ENCODE peak calls at places on chromosome 7, in nine cellular contexts. One of them, this sample, is unnamed.
A peak's percentile ranks its signal among the peaks of the same experiment; 100 is the strongest.

GRCh38 chr7:25250386-25250785 is 22.1 kb upstream of the NPVF start:
- DNase-seq in A673: no peak
- DNase-seq in GM12878: no peak
- DNase-seq in psoas muscle: no peak
- DNase-seq in A549: no peak
- DNase-seq in PC-3: no peak
- DNase-seq in aorta: no peak
- DNase-seq in PC-9: no peak
- DNase-seq in colonic mucosa: no peak
- DNase-seq in this sample: no peak

GRCh38 chr7:11252705-11253272 is 279.1 kb downstream of the PHF14 start:
- DNase-seq in PC-3: peak; percentile 37
- DNase-seq in psoas muscle: no peak
- DNase-seq in aorta: no peak
- DNase-seq in A549: no peak
- DNase-seq in colonic mucosa: no peak
- DNase-seq in GM12878: no peak
- DNase-seq in PC-9: no peak
- DNase-seq in A673: no peak
- DNase-seq in this sample: no peak

GRCh38 chr7:87128883-87129282 is 23.4 kb upstream of the DMTF1 start:
- DNase-seq in PC-9: no peak
- DNase-seq in colonic mucosa: no peak
- DNase-seq in aorta: no peak
- DNase-seq in PC-3: no peak
- DNase-seq in GM12878: no peak
- DNase-seq in psoas muscle: no peak
- DNase-seq in A549: no peak
- DNase-seq in A673: peak; percentile 27
- DNase-seq in this sample: peak; percentile 13

GRCh38 chr7:37912756-37913155 is 3.9 kb downstream of the SFRP4 start:
- DNase-seq in PC-9: no peak
- DNase-seq in A549: no peak
- DNase-seq in colonic mucosa: no peak
- DNase-seq in PC-3: no peak
- DNase-seq in aorta: no peak
- DNase-seq in A673: no peak
- DNase-seq in psoas muscle: no peak
- DNase-seq in GM12878: no peak
- DNase-seq in this sample: no peak

GRCh38 chr7:17611611-17612010 is 313.2 kb downstream of the AHR start:
- DNase-seq in PC-3: no peak
- DNase-seq in A673: no peak
- DNase-seq in GM12878: no peak
- DNase-seq in colonic mucosa: no peak
- DNase-seq in psoas muscle: no peak
- DNase-seq in aorta: no peak
- DNase-seq in A549: no peak
- DNase-seq in PC-9: no peak
- DNase-seq in this sample: no peak

GRCh38 chr7:26705567-26705966 is 158.8 kb downstream of the SKAP2 start:
- DNase-seq in aorta: no peak
- DNase-seq in colonic mucosa: peak; percentile 36
- DNase-seq in PC-9: peak; percentile 27
- DNase-seq in A673: peak; percentile 10
- DNase-seq in A549: peak; percentile 54
- DNase-seq in PC-3: peak; percentile 94
- DNase-seq in GM12878: no peak
- DNase-seq in psoas muscle: no peak
- DNase-seq in this sample: no peak

GRCh38 chr7:27723086-27723485 is 16.9 kb upstream of the TAX1BP1 start:
- DNase-seq in aorta: no peak
- DNase-seq in PC-3: peak; percentile 40
- DNase-seq in GM12878: no peak
- DNase-seq in A549: no peak
- DNase-seq in PC-9: no peak
- DNase-seq in colonic mucosa: no peak
- DNase-seq in A673: peak; percentile 14
- DNase-seq in psoas muscle: no peak
- DNase-seq in this sample: no peak

GRCh38 chr7:155598810-155599210 is 45.7 kb upstream of the RBM33 start:
- DNase-seq in A673: peak; percentile 84
- DNase-seq in A549: peak; percentile 75
- DNase-seq in GM12878: peak; percentile 21
- DNase-seq in PC-9: peak; percentile 70
- DNase-seq in colonic mucosa: peak; percentile 91
- DNase-seq in aorta: peak; percentile 78
- DNase-seq in PC-3: peak; percentile 87
- DNase-seq in psoas muscle: peak; percentile 89
- DNase-seq in this sample: peak; percentile 79

GRCh38 chr7:94061316-94061715 is 57.2 kb upstream of the BET1 start:
- DNase-seq in PC-3: no peak
- DNase-seq in psoas muscle: no peak
- DNase-seq in aorta: no peak
- DNase-seq in PC-9: no peak
- DNase-seq in GM12878: no peak
- DNase-seq in A673: no peak
- DNase-seq in colonic mucosa: no peak
- DNase-seq in A549: no peak
- DNase-seq in this sample: no peak

GRCh38 chr7:17212188-17212587 is 86.3 kb upstream of the AHR start:
- DNase-seq in PC-9: no peak
- DNase-seq in A673: no peak
- DNase-seq in GM12878: no peak
- DNase-seq in colonic mucosa: no peak
- DNase-seq in psoas muscle: no peak
- DNase-seq in A549: no peak
- DNase-seq in PC-3: no peak
- DNase-seq in aorta: no peak
- DNase-seq in this sample: no peak

GRCh38 chr7:151629873-151630272 is 110.2 kb upstream of the RHEB start:
- DNase-seq in aorta: no peak
- DNase-seq in A549: no peak
- DNase-seq in A673: no peak
- DNase-seq in psoas muscle: no peak
- DNase-seq in GM12878: no peak
- DNase-seq in PC-9: no peak
- DNase-seq in colonic mucosa: no peak
- DNase-seq in PC-3: no peak
- DNase-seq in this sample: no peak

GRCh38 chr7:71753236-71753635 is 621.3 kb downstream of the GALNT17 start:
- DNase-seq in PC-9: no peak
- DNase-seq in GM12878: no peak
- DNase-seq in aorta: no peak
- DNase-seq in A673: no peak
- DNase-seq in psoas muscle: no peak
- DNase-seq in A549: no peak
- DNase-seq in PC-3: no peak
- DNase-seq in colonic mucosa: no peak
- DNase-seq in this sample: no peak

GRCh38 chr7:24877790-24878311 is 102.1 kb downstream of the OSBPL3 start:
- DNase-seq in psoas muscle: no peak
- DNase-seq in GM12878: peak; percentile 62
- DNase-seq in colonic mucosa: no peak
- DNase-seq in PC-3: no peak
- DNase-seq in aorta: no peak
- DNase-seq in PC-9: no peak
- DNase-seq in A673: peak; percentile 84
- DNase-seq in A549: no peak
- DNase-seq in this sample: no peak

GRCh38 chr7:151057989-151058765 is 480 bp upstream of the CDK5 start:
- DNase-seq in A549: peak; percentile 99
- DNase-seq in PC-3: peak; percentile 98
- DNase-seq in A673: peak; percentile 100
- DNase-seq in PC-9: peak; percentile 99
- DNase-seq in colonic mucosa: peak; percentile 99
- DNase-seq in aorta: peak; percentile 100
- DNase-seq in GM12878: peak; percentile 95
- DNase-seq in psoas muscle: peak; percentile 99
- DNase-seq in this sample: peak; percentile 99

GRCh38 chr7:96675548-96675947 is 34.1 kb downstream of the SEM1 start:
- DNase-seq in psoas muscle: no peak
- DNase-seq in A673: peak; percentile 31
- DNase-seq in GM12878: no peak
- DNase-seq in colonic mucosa: no peak
- DNase-seq in aorta: no peak
- DNase-seq in PC-3: peak; percentile 8
- DNase-seq in A549: no peak
- DNase-seq in PC-9: no peak
- DNase-seq in this sample: peak; percentile 45

GRCh38 chr7:144454256-144455039 is 51.0 kb upstream of the NOBOX start:
- DNase-seq in colonic mucosa: no peak
- DNase-seq in PC-9: no peak
- DNase-seq in A673: peak; percentile 25
- DNase-seq in GM12878: no peak
- DNase-seq in A549: peak; percentile 5
- DNase-seq in PC-3: no peak
- DNase-seq in psoas muscle: no peak
- DNase-seq in aorta: no peak
- DNase-seq in this sample: no peak

GRCh38 chr7:37000514-37000913 is 276.2 kb upstream of the AOAH start:
- DNase-seq in PC-3: no peak
- DNase-seq in aorta: no peak
- DNase-seq in A549: no peak
- DNase-seq in PC-9: no peak
- DNase-seq in GM12878: no peak
- DNase-seq in psoas muscle: no peak
- DNase-seq in colonic mucosa: no peak
- DNase-seq in A673: no peak
- DNase-seq in this sample: no peak

GRCh38 chr7:36360244-36360643 is 29.4 kb upstream of the ANLN start:
- DNase-seq in A673: no peak
- DNase-seq in GM12878: no peak
- DNase-seq in colonic mucosa: no peak
- DNase-seq in A549: no peak
- DNase-seq in PC-9: no peak
- DNase-seq in psoas muscle: no peak
- DNase-seq in aorta: no peak
- DNase-seq in PC-3: no peak
- DNase-seq in this sample: peak; percentile 26

GRCh38 chr7:1961776-1962276 is 270.9 kb downstream of the MAD1L1 start:
- DNase-seq in PC-9: no peak
- DNase-seq in A673: no peak
- DNase-seq in aorta: no peak
- DNase-seq in GM12878: peak; percentile 64
- DNase-seq in colonic mucosa: no peak
- DNase-seq in psoas muscle: no peak
- DNase-seq in PC-3: peak; percentile 31
- DNase-seq in A549: no peak
- DNase-seq in this sample: no peak

GRCh38 chr7:2359610-2360009 is 5.0 kb downstream of the EIF3B start:
- DNase-seq in PC-3: no peak
- DNase-seq in GM12878: no peak
- DNase-seq in A673: peak; percentile 33
- DNase-seq in psoas muscle: peak; percentile 23
- DNase-seq in colonic mucosa: no peak
- DNase-seq in PC-9: no peak
- DNase-seq in aorta: no peak
- DNase-seq in A549: no peak
- DNase-seq in this sample: peak; percentile 51

GRCh38 chr7:2004841-2005351 is 227.8 kb downstream of the MAD1L1 start:
- DNase-seq in psoas muscle: peak; percentile 48
- DNase-seq in A549: no peak
- DNase-seq in GM12878: no peak
- DNase-seq in aorta: peak; percentile 21
- DNase-seq in colonic mucosa: no peak
- DNase-seq in A673: no peak
- DNase-seq in PC-9: no peak
- DNase-seq in PC-3: no peak
- DNase-seq in this sample: no peak

GRCh38 chr7:66082083-66082482 is 6.5 kb downstream of the ASL start:
- DNase-seq in psoas muscle: no peak
- DNase-seq in A673: no peak
- DNase-seq in PC-3: no peak
- DNase-seq in PC-9: no peak
- DNase-seq in aorta: no peak
- DNase-seq in GM12878: no peak
- DNase-seq in colonic mucosa: no peak
- DNase-seq in A549: no peak
- DNase-seq in this sample: no peak

GRCh38 chr7:94823952-94824351 is 83.4 kb upstream of the PPP1R9A start:
- DNase-seq in psoas muscle: no peak
- DNase-seq in PC-3: peak; percentile 77
- DNase-seq in aorta: no peak
- DNase-seq in GM12878: no peak
- DNase-seq in A673: peak; percentile 38
- DNase-seq in PC-9: peak; percentile 60
- DNase-seq in colonic mucosa: no peak
- DNase-seq in A549: peak; percentile 1
- DNase-seq in this sample: no peak

GRCh38 chr7:116707289-116707688 is 35.3 kb downstream of the MET start:
- DNase-seq in A549: no peak
- DNase-seq in aorta: no peak
- DNase-seq in colonic mucosa: no peak
- DNase-seq in PC-3: no peak
- DNase-seq in GM12878: no peak
- DNase-seq in PC-9: no peak
- DNase-seq in A673: no peak
- DNase-seq in psoas muscle: no peak
- DNase-seq in this sample: no peak
- H3K4me3 ChIP-seq in A549: peak overlapping the region; percentile 38
- H3K4me3 ChIP-seq in aorta: no peak overlapping the region
- H3K4me3 ChIP-seq in colonic mucosa: no peak overlapping the region
- H3K4me3 ChIP-seq in PC-3: peak overlapping the region; percentile 53
- H3K4me3 ChIP-seq in GM12878: no peak overlapping the region
- H3K4me3 ChIP-seq in PC-9: peak overlapping the region; percentile 43
- H3K4me3 ChIP-seq in A673: peak overlapping the region; percentile 11
- H3K4me3 ChIP-seq in psoas muscle: peak overlapping the region; percentile 50
- H3K4me3 ChIP-seq in this sample: no peak overlapping the region

GRCh38 chr7:130912086-130912909 is 178.3 kb upstream of the KLF14 start:
- DNase-seq in A673: no peak
- DNase-seq in PC-3: peak; percentile 83
- DNase-seq in colonic mucosa: no peak
- DNase-seq in GM12878: no peak
- DNase-seq in PC-9: no peak
- DNase-seq in A549: no peak
- DNase-seq in aorta: no peak
- DNase-seq in psoas muscle: no peak
- DNase-seq in this sample: no peak
- H3K4me3 ChIP-seq in A673: peak overlapping the region; percentile 60
- H3K4me3 ChIP-seq in PC-3: peak overlapping the region; percentile 92
- H3K4me3 ChIP-seq in colonic mucosa: peak overlapping the region; percentile 39
- H3K4me3 ChIP-seq in GM12878: peak overlapping the region; percentile 58
- H3K4me3 ChIP-seq in PC-9: peak overlapping the region; percentile 96
- H3K4me3 ChIP-seq in A549: peak overlapping the region; percentile 62
- H3K4me3 ChIP-seq in aorta: peak overlapping the region; percentile 72
- H3K4me3 ChIP-seq in psoas muscle: peak overlapping the region; percentile 70
- H3K4me3 ChIP-seq in this sample: no peak overlapping the region

GRCh38 chr7:142418316-142418715 is 160.5 kb upstream of the PRSS58 start:
- DNase-seq in psoas muscle: no peak
- DNase-seq in A549: no peak
- DNase-seq in PC-3: no peak
- DNase-seq in A673: no peak
- DNase-seq in aorta: no peak
- DNase-seq in colonic mucosa: no peak
- DNase-seq in PC-9: no peak
- DNase-seq in GM12878: no peak
- DNase-seq in this sample: no peak
- H3K4me3 ChIP-seq in psoas muscle: no peak overlapping the region
- H3K4me3 ChIP-seq in A549: no peak overlapping the region
- H3K4me3 ChIP-seq in PC-3: no peak overlapping the region
- H3K4me3 ChIP-seq in A673: no peak overlapping the region
- H3K4me3 ChIP-seq in aorta: no peak overlapping the region
- H3K4me3 ChIP-seq in colonic mucosa: no peak overlapping the region
- H3K4me3 ChIP-seq in PC-9: no peak overlapping the region
- H3K4me3 ChIP-seq in GM12878: no peak overlapping the region
- H3K4me3 ChIP-seq in this sample: no peak overlapping the region

GRCh38 chr7:148543-148931 is 43.8 kb upstream of the FAM20C start:
- DNase-seq in GM12878: no peak
- DNase-seq in A673: no peak
- DNase-seq in A549: no peak
- DNase-seq in psoas muscle: no peak
- DNase-seq in colonic mucosa: no peak
- DNase-seq in aorta: no peak
- DNase-seq in PC-9: no peak
- DNase-seq in PC-3: no peak
- DNase-seq in this sample: no peak
- H3K4me3 ChIP-seq in GM12878: peak overlapping the region; percentile 79
- H3K4me3 ChIP-seq in A673: peak overlapping the region; percentile 49
- H3K4me3 ChIP-seq in A549: peak overlapping the region; percentile 45
- H3K4me3 ChIP-seq in psoas muscle: peak overlapping the region; percentile 69
- H3K4me3 ChIP-seq in colonic mucosa: peak overlapping the region; percentile 49
- H3K4me3 ChIP-seq in aorta: no peak overlapping the region
- H3K4me3 ChIP-seq in PC-9: peak overlapping the region; percentile 57
- H3K4me3 ChIP-seq in PC-3: peak overlapping the region; percentile 70
- H3K4me3 ChIP-seq in this sample: peak overlapping the region; percentile 60